ENCODE peak calls at places on chromosomes 1 and 21, in ten cellular contexts. C, B, Z, D, V, N, Y, U, R and Q are unnamed samples.

GRCh38 chr1:175978926-175979325 is 228.2 kb downstream of the COP1 start:
- DNase-seq in C (no peak), B (no peak), Z (no peak), D (no peak), V (no peak), N (no peak), Y (no peak), U (no peak), R (no peak), Q (no peak)

GRCh38 chr1:161730050-161730564 is 8.8 kb downstream of the FCRLB start:
- DNase-seq in C (no peak), B (peak), Z (no peak), D (no peak), V (no peak), N (no peak), Y (no peak), U (no peak), R (no peak), Q (no peak)

GRCh38 chr21:44966135-44967081 is 26.6 kb downstream of the SLX9 start:
- DNase-seq in C (peak), B (no peak), Z (no peak), D (peak), V (no peak), N (no peak), Y (peak), U (peak), R (no peak), Q (peak)

GRCh38 chr1:44047131-44047530 is 15.9 kb upstream of the SLC6A9 start:
- DNase-seq in C (no peak), B (no peak), Z (no peak), D (no peak), V (no peak), N (no peak), Y (no peak), U (no peak), R (no peak), Q (no peak)

GRCh38 chr1:70143052-70143659 is 62.2 kb downstream of the LRRC40 start:
- DNase-seq in C (no peak), B (no peak), Z (no peak), D (no peak), V (no peak), N (no peak), Y (no peak), U (no peak), R (no peak), Q (no peak)

GRCh38 chr1:156692958-156693857 is 12.2 kb downstream of the CRABP2 start:
- DNase-seq in C (no peak), B (no peak), Z (no peak), D (no peak), V (no peak), N (peak), Y (no peak), U (peak), R (peak), Q (no peak)

GRCh38 chr1:65389296-65389695 is 31.2 kb upstream of the LEPR start:
- DNase-seq in C (no peak), B (no peak), Z (no peak), D (no peak), V (no peak), N (no peak), Y (no peak), U (no peak), R (peak), Q (no peak)

GRCh38 chr1:160163612-160164011 is 12.2 kb downstream of the ATP1A4 start:
- DNase-seq in C (no peak), B (no peak), Z (no peak), D (no peak), V (no peak), N (no peak), Y (no peak), U (no peak), R (peak), Q (no peak)

GRCh38 chr21:39314155-39315027 is 959 bp upstream of the BRWD1 start:
- DNase-seq in C (peak), B (peak), Z (no peak), D (peak), V (peak), N (peak), Y (peak), U (peak), R (peak), Q (peak)

GRCh38 chr1:203281033-203281432 is 24.3 kb upstream of the BTG2 start:
- DNase-seq in C (no peak), B (no peak), Z (no peak), D (no peak), V (no peak), N (no peak), Y (no peak), U (no peak), R (no peak), Q (no peak)

GRCh38 chr21:37237764-37238163 is 29.4 kb downstream of the VPS26C start:
- DNase-seq in C (no peak), B (no peak), Z (no peak), D (no peak), V (no peak), N (no peak), Y (no peak), U (no peak), R (no peak), Q (no peak)

GRCh38 chr1:247444571-247444970 is 13.3 kb downstream of the OR2B11 start:
- DNase-seq in C (no peak), B (no peak), Z (no peak), D (no peak), V (no peak), N (no peak), Y (no peak), U (no peak), R (no peak), Q (no peak)

GRCh38 chr1:10575616-10576015 is 100.9 kb downstream of the PEX14 start:
- DNase-seq in C (no peak), B (no peak), Z (no peak), D (no peak), V (no peak), N (no peak), Y (no peak), U (no peak), R (peak), Q (no peak)

GRCh38 chr1:213014642-213015041 is 1.0 kb downstream of the ANGEL2 start:
- DNase-seq in C (no peak), B (no peak), Z (no peak), D (peak), V (no peak), N (no peak), Y (no peak), U (no peak), R (peak), Q (no peak)

GRCh38 chr1:23897083-23897482 is 16.1 kb downstream of the CNR2 start:
- DNase-seq in C (no peak), B (peak), Z (no peak), D (no peak), V (no peak), N (no peak), Y (peak), U (no peak), R (no peak), Q (no peak)

GRCh38 chr1:208086116-208086515 is 158.1 kb downstream of the PLXNA2 start:
- DNase-seq in C (no peak), B (no peak), Z (no peak), D (no peak), V (no peak), N (no peak), Y (no peak), U (no peak), R (no peak), Q (no peak)

GRCh38 chr1:87926131-87926828 is 597.6 kb downstream of the LMO4 start:
- DNase-seq in C (no peak), B (no peak), Z (no peak), D (no peak), V (no peak), N (no peak), Y (no peak), U (no peak), R (no peak), Q (no peak)